ENCODE peak calls at places on chromosome 9, in four cellular contexts. X is thoracic aorta, C is SK-N-DZ, L is fibroblast of villous mesenchyme. Z is an unnamed sample.

GRCh38 chr9:122042056-122042455 is 51.1 kb downstream of the TTLL11 start:
- DNase-seq in L (no peak), C (no peak), X (no peak), Z (no peak)

GRCh38 chr9:79140751-79141150 is 431.0 kb upstream of the TLE4 start:
- DNase-seq in L (no peak), C (no peak), X (no peak), Z (no peak)

GRCh38 chr9:20640331-20641187 is 18.3 kb upstream of the MLLT3 start:
- DNase-seq in L (no peak), X (no peak), C (no peak), Z (peak; percentile 86)

GRCh38 chr9:89564257-89564878 is 40.4 kb upstream of the GADD45G start:
- DNase-seq in C (peak; percentile 78), X (no peak), L (no peak), Z (peak; percentile 66)

GRCh38 chr9:17520264-17521058 is 58.4 kb upstream of the SH3GL2 start:
- DNase-seq in C (no peak), X (no peak), L (no peak), Z (no peak)

GRCh38 chr9:26262431-26262830 is 584.2 kb upstream of the TUSC1 start:
- DNase-seq in L (no peak), X (no peak), C (no peak), Z (no peak)

GRCh38 chr9:113598451-113598850 is 134.9 kb downstream of the RGS3 start:
- DNase-seq in C (no peak), X (no peak), L (no peak), Z (no peak)

GRCh38 chr9:33202018-33202417 is 34.9 kb upstream of the B4GALT1 start:
- DNase-seq in X (no peak), L (no peak), C (no peak), Z (no peak)

GRCh38 chr9:78871452-78872331 is 574.8 kb downstream of the PSAT1 start:
- DNase-seq in L (peak; percentile 93), X (no peak), C (no peak), Z (no peak)

GRCh38 chr9:131503626-131504465 is 1.1 kb downstream of the POMT1 start:
- DNase-seq in C (peak; percentile 27), X (no peak), L (peak; percentile 23), Z (no peak)

GRCh38 chr9:85743290-85744128 is 1.8 kb upstream of the AGTPBP1 start:
- DNase-seq in L (peak; percentile 93), X (no peak), C (no peak), Z (no peak)

GRCh38 chr9:6598249-6598725 is 47.2 kb downstream of the GLDC start:
- DNase-seq in X (no peak), L (no peak), C (no peak), Z (no peak)

GRCh38 chr9:132185164-132186009 is 23.5 kb downstream of the NTNG2 start:
- DNase-seq in C (no peak), X (no peak), L (no peak), Z (no peak)

Z was measured in lower leg skin.